ENCODE peak calls at places on chromosomes 4 and X, in eight cellular contexts. T is vagina, R is lower lobe of right lung, O is upper lobe of right lung, L is tibial artery, Q is PC-3, Y is cardiac muscle cell, G is esophagus squamous epithelium. J is an unnamed sample. For H3K9me3, the result is how much of the 10 kb centered on the place peaks cover.

GRCh38 chr4:25915359-25915716 is 1.3 kb downstream of the SMIM20 start:
- DNase-seq in T (no peak), R (no peak), O (no peak), L (no peak), Q (no peak), Y (no peak), G (no peak), J (no peak)

GRCh38 chr4:185774815-185775684 is 36.9 kb downstream of the SORBS2 start:
- DNase-seq in T (peak), R (peak), O (peak), L (peak), Q (peak), Y (peak), G (no peak), J (no peak)

GRCh38 chr4:149645790-149646189 is 169.9 kb downstream of the IQCM start:
- DNase-seq in T (no peak), R (no peak), O (no peak), L (no peak), Q (peak), Y (no peak), G (no peak), J (no peak)

GRCh38 chr4:153573881-153574807 is 108.0 kb downstream of the TMEM131L start:
- DNase-seq in T (no peak), R (peak), O (no peak), L (peak), Q (peak), Y (peak), G (no peak), J (peak)

GRCh38 chrX:116239944-116240391 is 69.4 kb downstream of the AGTR2 start:
- DNase-seq in T (no peak), R (no peak), O (no peak), L (no peak), Q (peak), Y (no peak), G (no peak), J (no peak)

GRCh38 chrX:48569958-48570357 is 4.3 kb upstream of the RBM3 start:
- DNase-seq in T (no peak), R (no peak), O (no peak), L (no peak), Q (peak), Y (no peak), G (no peak), J (no peak)

GRCh38 chr4:102338405-102338804 is 6.9 kb downstream of the SLC39A8 start:
- DNase-seq in T (no peak), R (no peak), O (no peak), L (no peak), Q (peak), Y (no peak), G (no peak), J (no peak)

GRCh38 chr4:147782087-147782781 is 50.3 kb downstream of the ARHGAP10 start:
- DNase-seq in T (no peak), R (no peak), O (no peak), L (no peak), Q (peak), Y (no peak), G (no peak), J (no peak)

GRCh38 chrX:71532753-71533425 is at the start of gene OGT:
- DNase-seq in T (peak), R (peak), O (peak), L (peak), Q (peak), Y (peak), G (peak), J (peak)

GRCh38 chr4:153071953-153072622 is 132.2 kb upstream of the TRIM2 start:
- DNase-seq in T (no peak), R (no peak), O (no peak), L (no peak), Q (peak), Y (no peak), G (no peak), J (no peak)

GRCh38 chr4:150462743-150463142 is 119.2 kb upstream of the MAB21L2 start:
- DNase-seq in T (no peak), R (no peak), O (no peak), L (no peak), Q (peak), Y (no peak), G (no peak), J (no peak)

GRCh38 chr4:39812500-39812899 is 114.6 kb downstream of the UBE2K start:
- DNase-seq in T (no peak), R (no peak), O (peak), L (no peak), Q (no peak), Y (no peak), G (no peak), J (no peak)

GRCh38 chr4:73718375-73719373 is 21.7 kb upstream of the CXCL8 start:
- DNase-seq in T (no peak), R (no peak), O (no peak), L (no peak), Q (peak), Y (no peak), G (no peak), J (no peak)

GRCh38 chr4:53055274-53055673 is 193.2 kb downstream of the RASL11B start:
- DNase-seq in T (no peak), R (no peak), O (no peak), L (no peak), Q (no peak), Y (no peak), G (no peak), J (no peak)

GRCh38 chr4:150209140-150209829 is 131.0 kb downstream of the DCLK2 start:
- DNase-seq in T (no peak), R (peak), O (peak), L (peak), Q (peak), Y (peak), G (no peak), J (peak)

GRCh38 chr4:84497835-84498202 is 1.3 kb downstream of the NKX6-1 start:
- DNase-seq in T (no peak), R (no peak), O (no peak), L (no peak), Q (no peak), Y (no peak), G (no peak), J (peak)

GRCh38 chrX:3811331-3812311 is 98.2 kb upstream of the PRKX start:
- DNase-seq in T (no peak), R (no peak), O (no peak), L (no peak), Q (no peak), Y (peak), G (no peak), J (no peak)

GRCh38 chr4:140078366-140078765 is 75.6 kb downstream of the MAML3 start:
- DNase-seq in T (no peak), R (no peak), O (no peak), L (no peak), Q (no peak), Y (peak), G (no peak), J (no peak)

GRCh38 chr4:184899261-184900134 is 73.7 kb upstream of the ACSL1 start:
- DNase-seq in T (no peak), R (peak), O (peak), L (no peak), Q (peak), Y (no peak), G (no peak), J (peak)

GRCh38 chrX:150565551-150565950 is 2.9 kb upstream of the MTM1 start:
- DNase-seq in T (no peak), R (no peak), O (no peak), L (no peak), Q (no peak), Y (no peak), G (no peak), J (no peak)

GRCh38 chr4:130747842-130748241 is 1651.9 kb downstream of the C4orf33 start:
- DNase-seq in T (no peak), R (no peak), O (no peak), L (no peak), Q (peak), Y (no peak), G (no peak), J (no peak)

GRCh38 chrX:40380649-40381488 is 199.9 kb upstream of the ATP6AP2 start:
- DNase-seq in T (no peak), R (peak), O (no peak), L (no peak), Q (no peak), Y (no peak), G (no peak), J (no peak)

GRCh38 chr4:38904090-38904666 is 36.6 kb downstream of the FAM114A1 start:
- DNase-seq in T (no peak), R (no peak), O (no peak), L (no peak), Q (no peak), Y (peak), G (no peak), J (no peak)

GRCh38 chrX:2609431-2610238 is 81.5 kb upstream of the CD99 start:
- DNase-seq in T (no peak), R (no peak), O (no peak), L (no peak), Q (peak), Y (no peak), G (no peak), J (no peak)

GRCh38 chr4:122889726-122890125 is 32.7 kb downstream of the NUDT6 start:
- DNase-seq in T (no peak), R (no peak), O (no peak), L (no peak), Q (peak), Y (no peak), G (no peak), J (no peak)

GRCh38 chrX:31232506-31232905 is 160.7 kb upstream of the FTHL17 start:
- DNase-seq in T (no peak), R (no peak), O (no peak), L (no peak), Q (no peak), Y (no peak), G (no peak), J (no peak)

GRCh38 chrX:144798972-144799371 is 448.3 kb upstream of the SPANXN1 start:
- DNase-seq in T (no peak), R (no peak), O (no peak), L (no peak), Q (no peak), Y (no peak), G (no peak), J (no peak)

DNA sequence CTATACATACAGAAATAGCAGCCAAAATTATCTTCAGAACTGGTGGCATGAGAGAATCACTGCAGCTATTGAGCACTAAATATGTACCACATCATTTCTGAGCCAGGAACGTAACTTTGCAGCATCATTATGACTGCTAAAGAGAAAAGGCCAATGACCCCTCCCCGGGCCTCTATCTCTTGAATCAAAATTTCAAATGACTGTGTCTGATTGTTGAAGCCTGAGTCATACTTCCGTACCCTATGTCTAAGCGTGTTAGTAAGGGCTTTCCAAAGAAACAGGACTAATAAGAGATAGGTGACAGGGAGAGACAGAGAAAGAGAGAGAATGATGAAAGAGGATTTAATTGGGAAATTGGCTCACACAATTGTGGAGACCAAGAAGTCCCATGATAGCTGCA is 445.5 kb upstream of the SPANXN1 start:
- DNase-seq in T (no peak), R (no peak), O (no peak), L (no peak), Q (peak), Y (no peak), G (no peak), J (no peak)
- H3K9me3 ChIP-seq in T (under half), R (under half), O (under half), L (under half), Q (under half), Y (under half), G (under half), J (under half)

GRCh38 chr4:14834382-14834781 is 167.9 kb upstream of the CPEB2 start:
- DNase-seq in T (no peak), R (no peak), O (no peak), L (no peak), Q (no peak), Y (no peak), G (no peak), J (no peak)
- TF ChIP-seq CTCF in T (no peak), R (no peak), O (no peak), L (no peak), Q (no peak), Y (no peak), G (no peak), J (no peak)

GRCh38 chr4:107546637-107547036 is 173.4 kb downstream of the PAPSS1 start:
- DNase-seq in T (no peak), R (no peak), O (no peak), L (no peak), Q (no peak), Y (no peak), G (no peak), J (no peak)

GRCh38 chr4:107552306-107552705 is 167.7 kb downstream of the PAPSS1 start:
- DNase-seq in T (no peak), R (no peak), O (no peak), L (no peak), Q (no peak), Y (no peak), G (no peak), J (no peak)

DNA sequence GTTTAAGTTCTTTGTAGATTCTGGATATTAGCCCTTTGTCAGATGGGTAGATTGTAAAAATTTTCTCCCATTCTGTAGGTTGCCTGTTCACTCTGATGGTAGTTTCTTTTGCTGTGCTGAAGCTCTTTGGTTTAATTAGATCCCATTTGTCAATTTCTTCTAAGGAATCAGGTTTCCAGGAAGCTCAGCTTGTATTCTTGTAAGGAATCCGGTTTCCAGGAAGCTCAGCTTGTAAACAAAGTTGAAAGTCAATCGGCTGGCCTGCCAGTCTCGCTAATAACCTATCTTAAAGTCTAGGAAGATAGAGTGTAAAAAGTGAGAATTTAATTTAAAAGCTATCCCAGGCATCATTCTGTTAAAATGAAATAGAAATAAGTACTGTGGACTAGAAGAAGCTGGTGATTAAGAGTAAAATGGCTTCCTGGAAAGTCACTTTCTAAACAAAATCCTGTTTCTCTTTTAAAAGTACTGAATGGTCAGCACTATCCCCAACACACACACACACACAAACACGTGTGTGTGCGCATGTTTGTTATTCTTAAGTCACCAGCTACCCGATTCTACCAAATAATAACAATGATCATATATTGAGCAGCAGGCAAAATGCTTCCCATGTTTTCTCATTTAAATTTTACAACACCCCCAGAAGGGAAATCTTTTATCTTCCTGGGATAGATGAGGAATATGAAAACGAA is 171.7 kb downstream of the PAPSS1 start:
- DNase-seq in T (no peak), R (no peak), O (no peak), L (no peak), Q (peak), Y (no peak), G (no peak), J (no peak)
- H3K27ac ChIP-seq in T (no peak), R (peak), O (no peak), L (no peak), Q (no peak), Y (no peak), G (no peak), J (no peak)

DNA sequence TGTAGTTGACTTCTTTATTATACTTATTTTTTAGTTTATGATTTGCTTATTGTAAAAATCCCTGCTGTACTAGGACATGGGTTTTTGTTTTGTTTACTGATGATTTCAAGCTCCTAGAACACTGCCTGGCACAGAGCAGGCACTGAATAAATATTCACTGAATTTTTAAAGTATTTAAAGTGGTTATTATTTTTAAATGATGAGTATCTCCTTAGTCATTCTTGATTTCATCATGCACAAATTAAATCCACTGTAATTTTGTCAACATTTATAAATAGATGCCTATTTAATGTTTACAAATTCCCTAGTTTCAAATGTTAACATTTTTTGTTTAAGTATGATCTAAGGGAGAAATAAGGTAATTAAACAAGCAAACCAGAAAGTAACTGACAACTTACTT is 367.9 kb upstream of the SLIT2 start:
- DNase-seq in T (no peak), R (no peak), O (no peak), L (no peak), Q (peak), Y (no peak), G (no peak), J (no peak)
- H3K9me3 ChIP-seq in T (under half), R (under half), O (under half), L (under half), Q (under half), Y (under half), G (under half), J (under half)

GRCh38 chrX:97119474-97120109 is 235.9 kb downstream of the RPA4 start:
- DNase-seq in T (no peak), R (no peak), O (no peak), L (no peak), Q (no peak), Y (no peak), G (no peak), J (no peak)
- TF ChIP-seq CTCF in T (no peak), R (no peak), O (no peak), L (no peak), Q (no peak), Y (no peak), G (no peak), J (no peak)

GRCh38 chr4:5052424-5052702 is 1.1 kb downstream of the STK32B start:
- DNase-seq in T (no peak), R (no peak), O (no peak), L (no peak), Q (no peak), Y (no peak), G (no peak), J (no peak)

GRCh38 chr4:5051692-5052423 is 578 bp downstream of the STK32B start:
- DNase-seq in T (peak), R (peak), O (peak), L (peak), Q (no peak), Y (peak), G (no peak), J (peak)

GRCh38 chr4:5050520-5050955 is 742 bp upstream of the STK32B start:
- DNase-seq in T (peak), R (peak), O (peak), L (peak), Q (peak), Y (peak), G (no peak), J (peak)

GRCh38 chr4:5052726-5053425 is 1.6 kb downstream of the STK32B start:
- DNase-seq in T (peak), R (no peak), O (no peak), L (no peak), Q (peak), Y (no peak), G (no peak), J (no peak)

GRCh38 chr4:5051210-5051691 is at the start of gene STK32B:
- DNase-seq in T (peak), R (peak), O (peak), L (peak), Q (peak), Y (peak), G (no peak), J (peak)
- H3K27ac ChIP-seq in T (peak), R (no peak), O (no peak), L (peak), Q (no peak), Y (no peak), G (peak), J (no peak)

DNA sequence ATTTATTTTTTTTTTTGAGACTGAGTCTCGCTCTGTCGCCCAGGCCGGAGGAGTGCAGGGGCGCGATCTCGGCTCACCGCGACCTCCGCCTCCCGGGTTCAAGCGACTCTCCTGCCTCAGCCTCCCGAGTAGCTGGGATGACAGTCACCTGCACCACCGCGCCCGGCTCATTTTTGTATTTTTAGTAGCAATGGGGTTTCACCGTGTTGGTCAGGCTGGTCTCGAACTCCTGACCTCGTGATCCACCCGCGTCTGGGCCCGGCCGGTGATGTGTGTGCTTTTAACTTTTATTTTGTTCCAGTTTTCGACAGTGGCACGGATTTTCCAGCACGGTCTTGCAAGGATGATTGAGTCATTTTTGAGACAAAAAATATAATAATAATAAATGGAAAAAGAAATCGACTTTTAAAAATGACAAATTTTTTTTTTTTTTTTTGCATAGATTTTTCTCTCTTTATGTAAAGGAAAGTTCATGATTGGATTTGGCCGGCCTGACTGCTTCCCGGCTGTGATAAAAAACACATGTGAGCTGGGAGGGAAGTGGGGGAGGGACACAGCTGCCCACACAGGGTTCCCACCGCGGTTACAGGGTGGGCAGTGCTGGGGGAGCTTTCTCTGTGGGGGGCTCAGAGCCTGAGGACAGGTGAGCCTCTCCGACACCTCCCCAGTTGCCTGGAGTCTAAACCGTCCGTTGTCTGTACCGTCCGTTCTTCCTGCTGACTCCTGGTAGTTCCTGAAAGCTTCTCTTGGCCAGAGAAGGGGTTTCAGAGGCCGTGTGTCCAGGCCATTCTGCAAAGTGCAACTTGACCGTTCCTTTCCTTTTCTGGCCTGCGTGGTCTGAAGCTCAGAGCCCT is 21.6 kb downstream of the SHOX start:
- DNase-seq in T (no peak), R (no peak), O (peak), L (peak), Q (no peak), Y (no peak), G (no peak), J (no peak)
- H3K9me3 ChIP-seq in T (under half), R (under half), O (under half), L (under half), Q (under half), Y (under half), G (under half), J (under half)

GRCh38 chr4:2944882-2945526 is 18.2 kb downstream of the NOP14 start:
- DNase-seq in T (peak), R (no peak), O (no peak), L (no peak), Q (no peak), Y (no peak), G (no peak), J (peak)
- TF ChIP-seq CTCF in T (no peak), R (no peak), O (no peak), L (no peak), Q (no peak), Y (no peak), G (no peak), J (no peak)

DNA sequence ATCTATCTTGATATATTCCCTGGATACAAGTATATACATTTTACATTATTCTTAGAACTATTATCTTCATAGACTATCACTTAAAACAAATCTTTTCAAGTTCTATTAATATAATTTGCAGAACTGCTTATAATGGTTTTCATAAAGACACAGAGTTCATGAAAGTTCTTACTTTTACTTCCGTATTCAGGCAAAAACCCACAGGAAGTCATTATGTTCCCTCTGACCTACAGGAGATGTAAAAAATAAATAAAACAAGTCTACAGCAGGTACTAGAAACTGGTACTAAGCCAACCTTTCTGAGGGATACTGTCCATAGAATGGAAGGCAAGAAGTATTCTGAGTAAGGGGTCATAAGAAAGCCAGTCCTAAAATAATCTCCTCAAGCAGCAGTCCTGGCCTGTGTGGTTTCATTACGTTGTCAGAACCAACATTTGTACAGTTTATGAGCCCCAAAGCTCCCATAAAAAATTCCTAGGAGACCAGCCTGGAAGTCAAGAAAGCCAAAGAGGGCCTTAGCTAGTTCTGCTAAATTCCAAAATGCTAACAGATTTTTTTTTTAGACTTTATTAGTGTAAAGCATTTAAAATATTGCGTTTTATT is 68.6 kb downstream of the CAMK2D start:
- DNase-seq in T (no peak), R (no peak), O (no peak), L (no peak), Q (peak), Y (no peak), G (no peak), J (no peak)
- H3K27ac ChIP-seq in T (peak), R (peak), O (no peak), L (peak), Q (no peak), Y (no peak), G (no peak), J (no peak)

J was measured in left lung.